ENCODE peak calls at places on chromosomes 16 and 17, in five cellular contexts. A is GM12878, Y is HepG2, Z is H1, R is NT2/D1. O is an unnamed sample.

GRCh38 chr16:55672471-55672870 is 16.7 kb downstream of the SLC6A2 start:
- DNase-seq in Y (no peak), A (no peak), Z (no peak), R (no peak), O (no peak)

GRCh38 chr17:50169121-50169764 is 3.4 kb downstream of the SGCA start:
- DNase-seq in Y (peak; percentile 69), A (peak; percentile 44), Z (no peak), R (no peak), O (peak; percentile 75)

GRCh38 chr17:37138726-37139125 is 190.0 kb downstream of the AATF start:
- DNase-seq in Z (no peak), A (no peak), Y (no peak), R (no peak), O (no peak)

GRCh38 chr17:48576479-48577309 is 1.5 kb downstream of the HOXB4 start:
- DNase-seq in Z (no peak), Y (no peak), A (no peak), R (no peak), O (no peak)

GRCh38 chr17:59366773-59367656 is 35.6 kb downstream of the YPEL2 start:
- DNase-seq in Y (peak; percentile 98), Z (no peak), R (no peak), A (no peak), O (peak; percentile 49)

GRCh38 chr17:8081876-8082275 is 5.6 kb downstream of the ALOX12B start:
- DNase-seq in A (no peak), Y (no peak), R (no peak), Z (no peak), O (no peak)

GRCh38 chr16:57875347-57875746 is 73.1 kb upstream of the KIFC3 start:
- DNase-seq in A (no peak), Y (no peak), R (no peak), Z (no peak), O (no peak)

GRCh38 chr17:7336240-7337175 is at the start of gene ACAP1:
- DNase-seq in Z (peak; percentile 44), Y (no peak), R (no peak), A (no peak), O (no peak)

GRCh38 chr17:45222994-45223540 is 1.4 kb downstream of the FMNL1 start:
- DNase-seq in A (no peak), R (no peak), Y (no peak), Z (no peak), O (no peak)

GRCh38 chr17:36629970-36630369 is 28.6 kb downstream of the MRM1 start:
- DNase-seq in Y (no peak), Z (no peak), R (no peak), A (no peak), O (no peak)

GRCh38 chr17:81052199-81052997 is 17.4 kb downstream of the BAIAP2 start:
- DNase-seq in Y (no peak), R (no peak), A (no peak), Z (no peak), O (no peak)

GRCh38 chr17:41631890-41632269 is 7.5 kb upstream of the KRT17 start:
- DNase-seq in R (no peak), Z (no peak), A (no peak), Y (no peak), O (no peak)

GRCh38 chr17:78667741-78668640 is 90.8 kb upstream of the DNAH17 start:
- DNase-seq in Z (no peak), R (no peak), Y (no peak), A (no peak), O (no peak)

GRCh38 chr16:1651509-1652342 is 26.4 kb upstream of the JPT2 start:
- DNase-seq in A (no peak), R (no peak), Z (no peak), Y (no peak), O (no peak)
- TF ChIP-seq SUZ12 in A (no peak), R (no peak), Z (no peak), Y (no peak), O (no peak)

DNA sequence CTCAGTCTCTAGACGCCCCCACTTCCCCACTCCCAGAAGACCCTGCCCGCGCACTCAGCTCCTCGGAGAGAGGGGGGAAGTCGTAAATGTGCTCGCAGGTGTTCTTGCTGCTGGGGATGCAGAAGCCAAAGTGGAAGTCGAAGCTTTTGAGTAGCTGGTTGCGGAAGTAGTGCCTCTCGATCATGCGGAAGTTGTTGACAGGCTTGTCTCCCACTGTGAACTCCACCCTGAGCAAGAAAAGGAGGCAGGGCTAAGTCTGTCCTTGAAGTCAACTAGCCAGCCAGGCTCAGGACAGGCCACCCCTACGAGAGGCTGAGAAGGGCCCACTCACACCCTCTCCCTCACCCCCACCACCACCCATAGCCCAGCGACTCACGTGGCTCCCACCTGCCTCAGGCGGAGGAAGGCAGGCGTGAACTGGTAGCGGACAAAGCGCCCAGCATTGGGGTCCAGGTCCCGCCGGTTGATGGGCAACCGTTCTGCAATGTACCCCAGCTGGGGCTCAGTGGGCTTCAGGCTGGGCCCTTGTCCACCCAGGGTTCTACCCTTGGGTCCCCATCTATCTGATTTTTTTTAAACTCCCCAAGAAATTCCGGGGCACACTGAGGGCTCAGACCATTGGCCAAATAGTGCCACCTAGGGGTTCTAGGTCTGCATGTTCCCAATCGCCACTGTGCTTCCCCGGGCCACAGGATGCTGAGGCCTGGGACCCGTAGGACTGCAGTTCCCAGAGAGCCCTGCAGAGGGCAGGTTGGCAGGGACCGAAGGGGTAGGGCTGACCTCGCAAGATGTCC is 4.6 kb downstream of the UNC119 start:
- DNase-seq in Z (peak; percentile 53), A (peak; percentile 73), Y (peak; percentile 60), R (no peak), O (peak; percentile 71)
- TF ChIP-seq SUZ12 in Z (no peak), A (no peak), Y (no peak), R (no peak), O (no peak)

GRCh38 chr16:82945420-82946096 is 318.8 kb downstream of the CDH13 start:
- DNase-seq in Z (no peak), Y (no peak), R (no peak), A (no peak), O (no peak)

GRCh38 chr16:82949016-82949415 is 322.2 kb downstream of the CDH13 start:
- DNase-seq in A (no peak), R (no peak), Y (no peak), Z (no peak), O (no peak)

GRCh38 chr16:82947675-82948074 is 320.9 kb downstream of the CDH13 start:
- DNase-seq in Z (no peak), R (no peak), Y (no peak), A (no peak), O (no peak)

GRCh38 chr16:82938108-82938507 is 311.3 kb downstream of the CDH13 start:
- DNase-seq in R (no peak), Y (no peak), Z (no peak), A (no peak), O (no peak)

GRCh38 chr16:82943371-82943770 is 316.6 kb downstream of the CDH13 start:
- DNase-seq in R (no peak), Y (no peak), Z (no peak), A (no peak), O (no peak)
- TF ChIP-seq SUZ12 in R (no peak), Y (no peak), Z (no peak), A (no peak), O (no peak)

GRCh38 chr16:35485915-35486314 is 2026.5 kb downstream of the TP53TG3F start:
- DNase-seq in Y (no peak), Z (no peak), A (no peak), R (no peak), O (no peak)

GRCh38 chr16:35480988-35481387 is 2021.6 kb downstream of the TP53TG3F start:
- DNase-seq in Y (no peak), Z (no peak), R (no peak), A (no peak), O (no peak)

GRCh38 chr16:35480361-35480760 is 2020.9 kb downstream of the TP53TG3F start:
- DNase-seq in R (no peak), Y (no peak), A (no peak), Z (no peak), O (no peak)
- TF ChIP-seq SUZ12 in R (no peak), Y (no peak), A (no peak), Z (no peak), O (no peak)

GRCh38 chr16:22370038-22370541 is 4.3 kb downstream of the CDR2 start:
- DNase-seq in R (no peak), Y (peak; percentile 46), Z (no peak), A (no peak), O (no peak)
- TF ChIP-seq SUZ12 in R (no peak), Y (no peak), Z (no peak), A (no peak), O (no peak)

GRCh38 chr17:30243568-30243967 is 8.1 kb upstream of the SLC6A4 start:
- DNase-seq in A (no peak), Y (no peak), R (no peak), Z (no peak), O (no peak)

GRCh38 chr17:30243002-30243401 is 7.5 kb upstream of the SLC6A4 start:
- DNase-seq in Z (no peak), A (no peak), R (no peak), Y (no peak), O (no peak)

GRCh38 chr17:30246460-30246859 is 11.0 kb upstream of the SLC6A4 start:
- DNase-seq in Z (no peak), R (no peak), Y (no peak), A (no peak), O (no peak)

GRCh38 chr17:30248786-30249185 is 13.3 kb upstream of the SLC6A4 start:
- DNase-seq in Y (no peak), R (no peak), A (no peak), Z (no peak), O (no peak)

GRCh38 chr17:30244853-30245385 is 9.4 kb upstream of the SLC6A4 start:
- DNase-seq in A (no peak), Y (no peak), R (no peak), Z (no peak), O (no peak)
- TF ChIP-seq SUZ12 in A (no peak), Y (no peak), R (no peak), Z (no peak), O (no peak)

O was measured in HEK293T.